ENCODE peak calls at places on chromosomes 2 and 18, in eight cellular contexts. B, G, I, T, M, U, P and E are unnamed samples.

GRCh38 chr2:165961818-165962217 is 8.2 kb upstream of the TTC21B start:
- DNase-seq in M (no peak), I (no peak), G (no peak), T (peak; percentile 55), P (no peak), U (no peak), B (no peak), E (no peak)

GRCh38 chr2:96842600-96842999 is 1.2 kb downstream of the ANKRD23 start:
- DNase-seq in B (no peak), G (no peak), T (no peak), M (no peak), U (no peak), P (no peak), I (peak; percentile 49), E (no peak)

GRCh38 chr2:157868993-157869392 is 7.1 kb downstream of the ACVR1 start:
- DNase-seq in P (no peak), G (no peak), B (no peak), I (no peak), T (peak; percentile 8), M (no peak), U (no peak), E (no peak)

GRCh38 chr2:20617892-20618467 is 32.9 kb downstream of the HS1BP3 start:
- DNase-seq in I (peak; percentile 94), M (peak; percentile 76), P (peak; percentile 99), G (peak; percentile 98), T (peak; percentile 95), B (no peak), U (peak; percentile 100), E (peak; percentile 99)

GRCh38 chr2:88835726-88836125 is 144.3 kb downstream of the RPIA start:
- DNase-seq in I (no peak), B (no peak), G (no peak), P (no peak), M (no peak), U (no peak), T (no peak), E (no peak)

GRCh38 chr2:95043300-95043786 is 17.8 kb downstream of the MAL start:
- DNase-seq in T (peak; percentile 86), B (no peak), P (no peak), M (peak; percentile 73), G (peak; percentile 14), I (peak; percentile 84), U (peak; percentile 92), E (no peak)

GRCh38 chr18:79559121-79559835 is 120.3 kb upstream of the CTDP1 start:
- DNase-seq in B (no peak), G (no peak), T (no peak), U (no peak), I (no peak), M (no peak), P (no peak), E (peak; percentile 15)

GRCh38 chr2:80499095-80499494 is 194.5 kb upstream of the LRRTM1 start:
- DNase-seq in I (peak; percentile 31), B (peak; percentile 33), T (peak; percentile 56), U (no peak), P (no peak), M (peak; percentile 2), G (peak; percentile 49), E (no peak)

GRCh38 chr2:191231995-191232394 is 13.2 kb upstream of the MYO1B start:
- DNase-seq in B (no peak), G (no peak), M (no peak), P (no peak), I (no peak), U (no peak), T (no peak), E (no peak)

GRCh38 chr2:18253686-18254197 is 306.7 kb downstream of the RDH14 start:
- DNase-seq in G (no peak), B (no peak), P (no peak), U (no peak), T (no peak), M (no peak), I (no peak), E (no peak)

GRCh38 chr18:46019956-46020355 is 52.1 kb downstream of the PSTPIP2 start:
- DNase-seq in U (no peak), M (no peak), P (no peak), G (no peak), I (no peak), T (no peak), B (no peak), E (no peak)

GRCh38 chr2:143219266-143219665 is 90.0 kb downstream of the ARHGAP15 start:
- DNase-seq in M (no peak), I (no peak), G (no peak), T (peak; percentile 8), P (no peak), U (no peak), B (no peak), E (no peak)

GRCh38 chr2:217258170-217258569 is 398.3 kb upstream of the TNP1 start:
- DNase-seq in G (no peak), B (no peak), P (no peak), U (no peak), M (peak; percentile 16), I (no peak), T (no peak), E (no peak)

GRCh38 chr18:68040198-68040597 is 523.7 kb upstream of the DSEL start:
- DNase-seq in B (no peak), I (no peak), G (no peak), T (no peak), M (no peak), U (no peak), P (no peak), E (no peak)

GRCh38 chr2:143528021-143528420 is 398.8 kb downstream of the ARHGAP15 start:
- DNase-seq in U (no peak), G (no peak), I (no peak), P (no peak), B (no peak), T (no peak), M (no peak), E (no peak)

GRCh38 chr2:216339456-216340279 is 32.6 kb downstream of the MARCHF4 start:
- DNase-seq in B (no peak), G (no peak), U (peak; percentile 24), M (no peak), I (no peak), T (peak; percentile 9), P (peak; percentile 42), E (peak; percentile 57)

GRCh38 chr2:236193026-236193425 is 24.8 kb upstream of the GBX2 start:
- DNase-seq in P (no peak), I (no peak), G (no peak), U (no peak), T (no peak), M (no peak), B (no peak), E (no peak)

GRCh38 chr2:735670-736218 is 58.5 kb upstream of the TMEM18 start:
- DNase-seq in I (no peak), U (no peak), B (no peak), T (no peak), P (no peak), G (no peak), M (no peak), E (no peak)

GRCh38 chr2:189350515-189351209 is 90.6 kb upstream of the WDR75 start:
- DNase-seq in T (peak; percentile 69), G (peak; percentile 68), B (no peak), M (peak; percentile 70), U (no peak), P (peak; percentile 37), I (peak; percentile 32), E (peak; percentile 50)

GRCh38 chr2:229133155-229133772 is 137.8 kb downstream of the PID1 start:
- DNase-seq in G (peak; percentile 23), P (no peak), T (peak; percentile 78), I (peak; percentile 26), M (peak; percentile 40), U (no peak), B (no peak), E (no peak)

GRCh38 chr2:8662239-8662879 is 19.5 kb upstream of the ID2 start:
- DNase-seq in B (no peak), M (peak; percentile 59), G (no peak), T (peak; percentile 93), I (no peak), P (no peak), U (peak; percentile 60), E (no peak)

GRCh38 chr18:78309307-78309706 is 670.3 kb upstream of the SALL3 start:
- DNase-seq in I (no peak), T (no peak), M (no peak), U (no peak), P (no peak), G (no peak), B (no peak), E (no peak)
- H3K9me3 ChIP-seq in I (no peaks in the 10 kb centered on the region), T (no peaks in the 10 kb centered on the region), M (peaks cover 43% of the 10 kb centered on the region), U (no peaks in the 10 kb centered on the region), P (no peaks in the 10 kb centered on the region), G (no peaks in the 10 kb centered on the region), B (no peaks in the 10 kb centered on the region), E (no peaks in the 10 kb centered on the region)

GRCh38 chr2:103552775-103553174 is 790.9 kb downstream of the TMEM182 start:
- DNase-seq in U (no peak), M (no peak), G (no peak), I (no peak), T (no peak), B (no peak), P (no peak), E (no peak)
- H3K4me1 ChIP-seq in U (no peaks in the 10 kb centered on the region), M (no peaks in the 10 kb centered on the region), G (no peaks in the 10 kb centered on the region), I (no peaks in the 10 kb centered on the region), T (no peaks in the 10 kb centered on the region), B (no peaks in the 10 kb centered on the region), P (no peaks in the 10 kb centered on the region), E (no peaks in the 10 kb centered on the region)

GRCh38 chr18:22102948-22103663 is 66.3 kb upstream of the GATA6 start:
- DNase-seq in T (no peak), U (peak; percentile 42), P (peak; percentile 36), B (no peak), I (no peak), G (peak; percentile 4), M (no peak), E (no peak)

GRCh38 chr18:22103664-22104031 is 65.7 kb upstream of the GATA6 start:
- DNase-seq in P (no peak), M (no peak), I (no peak), G (no peak), U (no peak), B (no peak), T (no peak), E (no peak)

GRCh38 chr18:22108674-22109073 is 60.7 kb upstream of the GATA6 start:
- DNase-seq in T (no peak), G (no peak), U (peak; percentile 39), B (no peak), P (no peak), I (peak; percentile 50), M (no peak), E (no peak)

GRCh38 chr18:22109535-22109934 is 59.9 kb upstream of the GATA6 start:
- DNase-seq in U (no peak), I (no peak), G (no peak), T (no peak), M (no peak), B (no peak), P (no peak), E (no peak)

GRCh38 chr18:22106536-22107292 is 62.7 kb upstream of the GATA6 start:
- DNase-seq in U (peak; percentile 63), T (peak; percentile 79), I (peak; percentile 62), P (no peak), M (peak; percentile 53), G (no peak), B (no peak), E (no peak)
- H3K9me3 ChIP-seq in U (no peaks in the 10 kb centered on the region), T (no peaks in the 10 kb centered on the region), I (no peaks in the 10 kb centered on the region), P (no peaks in the 10 kb centered on the region), M (no peaks in the 10 kb centered on the region), G (no peaks in the 10 kb centered on the region), B (no peaks in the 10 kb centered on the region), E (no peaks in the 10 kb centered on the region)

DNA sequence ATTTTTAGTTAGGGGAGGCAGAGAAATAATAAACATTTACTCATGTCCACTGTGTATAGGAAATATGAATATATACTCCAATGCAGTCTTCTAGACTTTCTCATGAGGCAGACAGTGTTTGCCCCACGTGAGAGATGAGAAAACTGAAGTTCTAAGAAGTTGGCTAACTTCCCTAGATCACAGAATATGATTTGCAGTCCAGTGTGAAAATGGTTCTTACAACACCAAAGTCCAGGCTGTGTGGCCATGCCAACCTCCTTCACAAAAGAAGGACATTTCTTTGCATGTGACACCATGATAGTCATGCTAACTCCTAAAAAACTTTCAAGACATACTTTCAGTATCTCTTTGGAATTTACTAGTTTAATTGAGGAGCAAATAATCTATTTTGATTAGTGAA is 143.7 kb downstream of the IRS1 start:
- DNase-seq in B (no peak), I (no peak), P (no peak), M (no peak), G (no peak), U (peak; percentile 43), T (no peak), E (no peak)
- H3K4me1 ChIP-seq in B (no peaks in the 10 kb centered on the region), I (peaks cover 20% of the 10 kb centered on the region), P (no peaks in the 10 kb centered on the region), M (peaks cover 41% of the 10 kb centered on the region), G (peaks cover 8% of the 10 kb centered on the region), U (peaks cover 19% of the 10 kb centered on the region), T (peaks cover 56% of the 10 kb centered on the region), E (peaks cover 4% of the 10 kb centered on the region)